ENCODE peak calls at places on chromosomes 13 and 19, in four cellular contexts. J is fibroblast of pulmonary artery, T is esophagus squamous epithelium, D is Peyer's patch. K is an unnamed sample.

GRCh38 chr19:46192990-46193650 is 36.4 kb upstream of the IGFL1 start:
- DNase-seq in T (no peak), J (peak; percentile 69), D (peak; percentile 27), K (peak; percentile 38)

GRCh38 chr19:3056454-3057016 is 5.8 kb downstream of the TLE5 start:
- DNase-seq in T (no peak), J (no peak), D (no peak), K (no peak)

GRCh38 chr13:99064624-99065249 is 86.9 kb upstream of the DOCK9 start:
- DNase-seq in T (no peak), J (no peak), D (no peak), K (no peak)

GRCh38 chr13:112818698-112819045 is 128.8 kb downstream of the ATP11A start:
- DNase-seq in T (no peak), J (no peak), D (no peak), K (no peak)

GRCh38 chr19:10292206-10292788 is 2.5 kb downstream of the ICAM5 start:
- DNase-seq in D (peak; percentile 76), J (peak; percentile 68), T (no peak), K (peak; percentile 25)

GRCh38 chr13:31409678-31410356 is 210.0 kb downstream of the B3GLCT start:
- DNase-seq in T (no peak), D (no peak), J (peak; percentile 8), K (peak; percentile 16)

GRCh38 chr19:20151617-20152145 is 15.3 kb upstream of the ZNF486 start:
- DNase-seq in T (no peak), D (no peak), J (no peak), K (no peak)

GRCh38 chr19:29612121-29612520 is 6.0 kb downstream of the POP4 start:
- DNase-seq in J (no peak), D (no peak), T (no peak), K (no peak)

GRCh38 chr19:52453324-52454094 is at the start of gene ZNF578:
- DNase-seq in T (peak; percentile 19), J (peak; percentile 86), D (peak; percentile 25), K (peak; percentile 82)

GRCh38 chr13:110518571-110518970 is 43.0 kb downstream of the RAB20 start:
- DNase-seq in D (no peak), J (no peak), T (no peak), K (no peak)

GRCh38 chr19:19121371-19121770 is 16.9 kb downstream of the TMEM161A start:
- DNase-seq in J (no peak), T (no peak), D (no peak), K (no peak)

GRCh38 chr19:46727036-46727501 is 10.2 kb upstream of the PRKD2 start:
- DNase-seq in T (no peak), D (no peak), J (no peak), K (no peak)

GRCh38 chr13:75670496-75670895 is 34.4 kb downstream of the LMO7 start:
- DNase-seq in J (no peak), T (no peak), D (no peak), K (no peak)

GRCh38 chr13:38180100-38180499 is 169.6 kb upstream of the UFM1 start:
- DNase-seq in T (no peak), J (peak; percentile 89), D (no peak), K (peak; percentile 81)

GRCh38 chr19:28920269-28921066 is 292.5 kb downstream of the UQCRFS1 start:
- DNase-seq in D (no peak), T (no peak), J (no peak), K (no peak)

GRCh38 chr19:7917292-7918061 is 2.7 kb upstream of the SNAPC2 start:
- DNase-seq in J (peak; percentile 62), T (no peak), D (peak; percentile 34), K (peak; percentile 45)

GRCh38 chr19:42201489-42202289 is 15.8 kb downstream of the DEDD2 start:
- DNase-seq in D (peak; percentile 80), J (no peak), T (no peak), K (no peak)

GRCh38 chr13:44921931-44922758 is 67.1 kb downstream of the NUFIP1 start:
- DNase-seq in J (peak; percentile 94), T (no peak), D (no peak), K (peak; percentile 97)

GRCh38 chr13:51767100-51767499 is 36.9 kb downstream of the DHRS12 start:
- DNase-seq in T (no peak), D (no peak), J (no peak), K (no peak)
- TF ChIP-seq CTCF in T (no peak), D (no peak), J (no peak), K (no peak)

GRCh38 chr19:49362926-49363264 is 679 bp upstream of the TEAD2 start:
- DNase-seq in T (no peak), J (peak; percentile 53), D (no peak), K (no peak)

GRCh38 chr19:49357186-49357585 is 5.0 kb downstream of the TEAD2 start:
- DNase-seq in D (peak; percentile 55), J (no peak), T (no peak), K (no peak)

GRCh38 chr19:49362048-49362925 is at the start of gene TEAD2:
- DNase-seq in D (peak; percentile 27), T (no peak), J (peak; percentile 50), K (peak; percentile 31)

GRCh38 chr19:49361438-49362047 is 673 bp downstream of the TEAD2 start:
- DNase-seq in D (peak; percentile 67), T (no peak), J (peak; percentile 88), K (peak; percentile 81)

GRCh38 chr19:49359851-49360845 is 2.1 kb downstream of the TEAD2 start:
- DNase-seq in D (no peak), J (no peak), T (no peak), K (no peak)
- H3K4me3 ChIP-seq in D (no peak overlapping the region), J (peak overlapping the region; percentile 96), T (no peak overlapping the region), K (no peak overlapping the region)

GRCh38 chr13:94549241-94550029 is 46.5 kb downstream of the TGDS start:
- DNase-seq in D (peak; percentile 86), J (peak; percentile 95), T (peak; percentile 50), K (peak; percentile 99)
- TF ChIP-seq CTCF in D (peak; percentile 26), J (no peak), T (no peak), K (no peak)

DNA sequence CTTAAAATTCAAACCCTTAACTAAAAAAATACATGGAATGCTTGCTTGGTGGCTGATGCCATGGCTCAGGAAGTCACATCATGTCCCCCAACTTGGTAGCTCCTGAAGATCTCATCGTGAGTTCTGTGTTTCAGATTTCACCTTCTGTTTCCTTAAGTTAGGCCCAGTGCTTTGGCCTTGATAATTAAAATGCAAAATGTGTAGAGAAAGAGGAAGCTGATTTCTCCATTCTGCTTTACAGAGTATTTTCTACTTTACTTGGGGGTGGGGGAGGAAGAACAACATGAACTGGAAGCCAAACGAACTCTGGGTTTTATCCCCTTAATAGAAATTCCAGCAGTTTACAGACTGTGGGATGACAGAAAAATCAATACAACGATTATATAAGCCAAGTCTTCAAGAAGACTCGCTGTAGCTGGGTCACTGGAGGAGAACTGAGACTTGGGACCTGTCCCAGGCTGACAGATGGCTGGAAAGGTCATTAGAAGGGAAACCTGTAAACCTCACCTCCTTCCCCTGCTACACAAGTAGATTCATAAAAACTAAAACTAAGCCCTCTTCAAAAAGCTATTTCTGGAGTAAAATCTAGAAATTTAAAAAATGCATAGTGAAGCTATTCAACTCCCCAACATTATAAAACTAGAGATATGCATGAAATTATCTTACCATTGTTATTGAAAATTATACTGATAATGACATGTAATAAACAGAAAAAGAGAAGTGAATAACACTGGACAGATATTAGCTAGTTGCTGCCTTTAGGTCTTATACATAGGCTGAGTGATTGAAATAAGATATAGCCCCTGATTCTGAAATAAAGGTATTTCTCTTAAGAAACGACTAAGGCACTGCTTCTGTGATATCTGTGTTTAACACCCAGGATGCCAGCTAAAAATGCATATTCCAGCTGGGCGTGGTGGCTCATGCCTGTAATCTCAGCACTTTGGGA is 22.1 kb upstream of the GGACT start:
- DNase-seq in D (no peak), T (no peak), J (no peak), K (no peak)
- H3K4me3 ChIP-seq in D (no peak overlapping the region), T (no peak overlapping the region), J (no peak overlapping the region), K (no peak overlapping the region)

GRCh38 chr19:39497850-39498261 is 891 bp upstream of the DLL3 start:
- DNase-seq in T (no peak), J (peak; percentile 29), D (peak; percentile 46), K (peak; percentile 20)
- TF ChIP-seq CTCF in T (peak; percentile 19), J (peak; percentile 23), D (peak; percentile 6), K (peak; percentile 40)

DNA sequence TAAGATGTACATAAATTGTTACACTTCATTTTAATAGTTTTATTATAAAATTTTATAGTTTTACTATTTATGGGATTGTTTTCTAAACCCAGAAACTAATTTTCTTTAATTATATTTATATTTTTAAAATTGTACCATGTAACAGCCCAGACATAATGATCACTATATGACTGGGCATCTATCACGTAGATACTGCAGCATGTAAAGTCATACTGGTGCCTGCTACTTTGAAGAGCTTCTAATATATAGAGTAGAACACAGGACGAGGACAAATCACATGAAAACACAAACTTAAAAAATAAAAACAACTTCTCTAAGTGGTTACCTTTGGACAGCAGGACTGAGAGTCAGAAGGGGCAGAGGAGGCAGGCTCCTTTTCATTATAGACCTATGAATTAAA is 5.3 kb downstream of the ELF1 start:
- DNase-seq in J (no peak), T (no peak), D (no peak), K (no peak)
- H3K4me3 ChIP-seq in J (no peak overlapping the region), T (no peak overlapping the region), D (no peak overlapping the region), K (no peak overlapping the region)

K was measured in fibroblast of the aortic adventitia.